ENCODE peak calls at places on chromosome 12, in eight cellular contexts. W, U, F, M, T, O, I and D are unnamed samples.
A peak's percentile ranks its signal among the peaks of the same experiment; 100 is the strongest.

GRCh38 chr12:33588082-33588712 is 148.6 kb upstream of the SYT10 start:
- DNase-seq in W (no peak), U (no peak), F (peak; percentile 93), M (no peak), T (peak; percentile 83), O (no peak), I (peak; percentile 98), D (peak; percentile 92)

GRCh38 chr12:78600541-78600940 is 264.0 kb upstream of the SYT1 start:
- DNase-seq in W (no peak), U (no peak), F (no peak), M (no peak), T (no peak), O (no peak), I (no peak), D (no peak)

GRCh38 chr12:10454531-10454930 is 1.4 kb upstream of the KLRC1 start:
- DNase-seq in W (peak; percentile 33), U (no peak), F (no peak), M (peak; percentile 1), T (no peak), O (no peak), I (peak; percentile 53), D (no peak)

GRCh38 chr12:15584366-15585041 is 204.7 kb downstream of the EPS8 start:
- DNase-seq in W (no peak), U (peak; percentile 23), F (peak; percentile 89), M (no peak), T (peak; percentile 46), O (peak; percentile 9), I (peak; percentile 59), D (no peak)

GRCh38 chr12:48882325-48882687 is 16.6 kb upstream of the RND1 start:
- DNase-seq in W (no peak), U (no peak), F (peak; percentile 68), M (no peak), T (no peak), O (no peak), I (peak; percentile 66), D (no peak)

GRCh38 chr12:80846930-80847329 is 90.8 kb downstream of the LIN7A start:
- DNase-seq in W (no peak), U (no peak), F (no peak), M (no peak), T (no peak), O (no peak), I (no peak), D (no peak)

GRCh38 chr12:14716848-14717444 is 20.5 kb upstream of the GUCY2C start:
- DNase-seq in W (no peak), U (peak; percentile 26), F (peak; percentile 62), M (no peak), T (peak; percentile 68), O (no peak), I (peak; percentile 57), D (no peak)

GRCh38 chr12:30533518-30533917 is 162.2 kb downstream of the IPO8 start:
- DNase-seq in W (no peak), U (no peak), F (peak; percentile 16), M (no peak), T (no peak), O (no peak), I (peak; percentile 29), D (no peak)

GRCh38 chr12:101839324-101840283 is 8.8 kb upstream of the GNPTAB start:
- DNase-seq in W (peak; percentile 10), U (peak; percentile 65), F (peak; percentile 78), M (peak; percentile 47), T (peak; percentile 34), O (peak; percentile 3), I (peak; percentile 78), D (no peak)

GRCh38 chr12:106416273-106416672 is 58.7 kb downstream of the POLR3B start:
- DNase-seq in W (no peak), U (no peak), F (peak; percentile 38), M (peak; percentile 53), T (no peak), O (no peak), I (no peak), D (no peak)

GRCh38 chr12:43349863-43350262 is 202.1 kb downstream of the ADAMTS20 start:
- DNase-seq in W (no peak), U (no peak), F (peak; percentile 31), M (no peak), T (peak; percentile 20), O (no peak), I (peak; percentile 20), D (no peak)

GRCh38 chr12:104415308-104415980 is 41.3 kb upstream of the CHST11 start:
- DNase-seq in W (no peak), U (no peak), F (no peak), M (no peak), T (no peak), O (no peak), I (no peak), D (no peak)

GRCh38 chr12:59070534-59070933 is 150.2 kb upstream of the LRIG3 start:
- DNase-seq in W (no peak), U (no peak), F (peak; percentile 33), M (no peak), T (no peak), O (no peak), I (no peak), D (no peak)

GRCh38 chr12:111211910-111212757 is 156.8 kb downstream of the PHETA1 start:
- DNase-seq in W (no peak), U (peak; percentile 25), F (no peak), M (no peak), T (no peak), O (no peak), I (no peak), D (no peak)

GRCh38 chr12:69570000-69570516 is 15.2 kb upstream of the CCT2 start:
- DNase-seq in W (no peak), U (no peak), F (peak; percentile 69), M (no peak), T (no peak), O (no peak), I (peak; percentile 39), D (peak; percentile 33)

GRCh38 chr12:125287155-125287847 is 222.1 kb downstream of the AACS start:
- DNase-seq in W (no peak), U (no peak), F (no peak), M (no peak), T (no peak), O (no peak), I (no peak), D (no peak)

GRCh38 chr12:5499566-5500325 is 67.8 kb downstream of the NTF3 start:
- DNase-seq in W (no peak), U (no peak), F (no peak), M (no peak), T (no peak), O (no peak), I (no peak), D (no peak)

GRCh38 chr12:65657635-65658034 is 166.6 kb upstream of the HMGA2 start:
- DNase-seq in W (no peak), U (no peak), F (no peak), M (no peak), T (no peak), O (no peak), I (no peak), D (no peak)

GRCh38 chr12:9773216-9773877 is 12.6 kb upstream of the CD69 start:
- DNase-seq in W (no peak), U (no peak), F (no peak), M (no peak), T (no peak), O (no peak), I (no peak), D (no peak)

GRCh38 chr12:119822046-119822445 is 55.1 kb downstream of the CIT start:
- DNase-seq in W (no peak), U (no peak), F (no peak), M (no peak), T (no peak), O (no peak), I (no peak), D (no peak)

GRCh38 chr12:59040651-59041050 is 120.3 kb upstream of the LRIG3 start:
- DNase-seq in W (no peak), U (no peak), F (peak; percentile 75), M (peak; percentile 82), T (no peak), O (no peak), I (peak; percentile 81), D (peak; percentile 36)

GRCh38 chr12:58247633-58248032 is 306.3 kb downstream of the ATP23 start:
- DNase-seq in W (no peak), U (peak; percentile 10), F (no peak), M (no peak), T (no peak), O (no peak), I (no peak), D (no peak)

GRCh38 chr12:55736780-55737580 is 5.9 kb upstream of the GDF11 start:
- DNase-seq in W (no peak), U (peak; percentile 70), F (peak; percentile 81), M (no peak), T (peak; percentile 51), O (no peak), I (peak; percentile 81), D (no peak)

GRCh38 chr12:120368789-120369475 is at the start of gene MSI1:
- DNase-seq in W (no peak), U (peak; percentile 62), F (no peak), M (no peak), T (no peak), O (no peak), I (no peak), D (no peak)

GRCh38 chr12:103268831-103269514 is 226.8 kb downstream of the C12orf42 start:
- DNase-seq in W (no peak), U (no peak), F (no peak), M (no peak), T (no peak), O (peak; percentile 83), I (no peak), D (no peak)